ENCODE peak calls at places on chromosomes 16 and 17, in eight cellular contexts. E is C1 segment of cervical spinal cord; B is NCI-H146; F is left cardiac atrium; W is activated naive CD4-positive, alpha-beta T cell treated with Interleukin-2 at 50 U/mL for 16 hours; M is right cardiac atrium; T is activated T-helper 9 cell treated with anti-CD3 and anti-CD28 coated beads, Interleukin-2, amount 50 U/mL, for 16 hours; J is NCI-H460. R is an unnamed sample.

GRCh38 chr17:71765437-71765836 is 355.4 kb upstream of the SOX9 start:
- DNase-seq in E (no peak), W (no peak), J (no peak), T (no peak), M (no peak), F (no peak), B (no peak), R (no peak)

GRCh38 chr16:81095653-81095952 is 592 bp downstream of the GCSH start:
- DNase-seq in B (no peak), E (peak), M (no peak), F (no peak), J (peak), W (no peak), T (no peak), R (no peak)

GRCh38 chr16:69531988-69532387 is 33.8 kb upstream of the NFAT5 start:
- DNase-seq in M (no peak), T (no peak), B (no peak), E (no peak), W (no peak), J (no peak), F (no peak), R (no peak)

GRCh38 chr16:76946879-76947278 is 244.1 kb upstream of the MON1B start:
- DNase-seq in F (no peak), W (no peak), E (no peak), B (peak), M (no peak), J (peak), T (no peak), R (no peak)

GRCh38 chr16:27169511-27170071 is 33.7 kb upstream of the KDM8 start:
- DNase-seq in E (no peak), F (no peak), W (peak), T (peak), B (peak), J (peak), M (no peak), R (no peak)

GRCh38 chr16:67543582-67543981 is 15.0 kb downstream of the RIPOR1 start:
- DNase-seq in J (no peak), F (no peak), W (no peak), T (no peak), M (no peak), E (no peak), B (no peak), R (no peak)

GRCh38 chr17:2797632-2798031 is 1.4 kb downstream of the RAP1GAP2 start:
- DNase-seq in M (no peak), T (no peak), E (peak), J (peak), W (no peak), F (peak), B (no peak), R (no peak)

GRCh38 chr16:51940183-51940582 is 606.8 kb downstream of the TOX3 start:
- DNase-seq in F (no peak), T (no peak), W (no peak), J (no peak), B (no peak), M (no peak), E (no peak), R (no peak)

R was measured in GM12864.